ENCODE peak calls at places on chromosomes 4 and X, in five cellular contexts. D is neural crest cell; O is stimulated activated CD4-positive, alpha-beta T cell treated with anti-CD3 and anti-CD28 coated beads, Interleukin-15, amount 100 ng/mL, for 1 hour; C is fibroblast of lung; X is activated T-helper 1 cell treated with Interleukin-2 at 50 U/mL for 16 hours. H is an unnamed sample.
A peak's percentile ranks its signal among the peaks of the same experiment; 100 is the strongest.

GRCh38 chr4:48780867-48781219 is 764 bp upstream of the FRYL start:
- DNase-seq in O (no peak), C (peak; percentile 53), X (no peak), D (no peak), H (no peak)

GRCh38 chr4:8688908-8689445 is 96.4 kb downstream of the CPZ start:
- DNase-seq in D (no peak), O (no peak), C (no peak), X (no peak), H (no peak)

GRCh38 chr4:56293121-56293520 is 94.2 kb downstream of the AASDH start:
- DNase-seq in X (no peak), C (no peak), O (no peak), D (no peak), H (no peak)

GRCh38 chr4:54924891-54925290 is 200.5 kb downstream of the KDR start:
- DNase-seq in D (no peak), X (no peak), C (no peak), O (no peak), H (no peak)

GRCh38 chr4:56215901-56216300 is 171.4 kb downstream of the AASDH start:
- DNase-seq in D (no peak), O (no peak), X (no peak), C (peak; percentile 83), H (no peak)

GRCh38 chrX:150692296-150692695 is 900 bp upstream of the MTMR1 start:
- DNase-seq in C (no peak), O (no peak), D (no peak), X (no peak), H (no peak)

GRCh38 chr4:113941836-113942235 is 37.6 kb downstream of the ARSJ start:
- DNase-seq in X (no peak), O (no peak), D (no peak), C (peak; percentile 60), H (no peak)

GRCh38 chr4:116092961-116093360 is 979.5 kb upstream of the NDST4 start:
- DNase-seq in X (no peak), C (no peak), D (no peak), O (no peak), H (no peak)

GRCh38 chr4:2852481-2852881 is 8.8 kb downstream of the ADD1 start:
- DNase-seq in X (no peak), D (no peak), C (no peak), O (no peak), H (no peak)

GRCh38 chr4:128866281-128866680 is 56.8 kb downstream of the JADE1 start:
- DNase-seq in D (no peak), O (no peak), C (no peak), X (no peak), H (no peak)

GRCh38 chrX:15497865-15498264 is 2.7 kb upstream of the BMX start:
- DNase-seq in X (peak; percentile 6), D (peak; percentile 76), C (peak; percentile 18), O (no peak), H (no peak)

GRCh38 chr4:22515888-22516541 is at the start of gene ADGRA3:
- DNase-seq in D (peak; percentile 69), X (no peak), O (no peak), C (peak; percentile 72), H (no peak)

H was measured in stimulated activated CD8-positive, alpha-beta memory T cell treated with anti-CD3 and anti-CD28 coated beads, Interleukin-7, amount 100 ng/mL, for 4 hours.